ENCODE peak calls at places on chromosomes 11 and 22, in six cellular contexts. One of them, this sample, is unnamed.

GRCh38 chr22:25030636-25031035 is 78.1 kb downstream of the KIAA1671 start:
- DNase-seq in mesenchymal stem cell: no peak
- DNase-seq in IMR-90: no peak
- DNase-seq in fibroblast of lung: no peak
- DNase-seq in GM23248: peak; percentile 20
- DNase-seq in mammary epithelial cell: no peak
- DNase-seq in this sample: no peak

GRCh38 chr22:47270463-47271135 is 508.1 kb downstream of the TBC1D22A start:
- DNase-seq in IMR-90: no peak
- DNase-seq in mesenchymal stem cell: no peak
- DNase-seq in GM23248: no peak
- DNase-seq in fibroblast of lung: no peak
- DNase-seq in mammary epithelial cell: no peak
- DNase-seq in this sample: no peak

GRCh38 chr22:47119181-47119580 is 356.7 kb downstream of the TBC1D22A start:
- DNase-seq in IMR-90: no peak
- DNase-seq in fibroblast of lung: no peak
- DNase-seq in GM23248: no peak
- DNase-seq in mammary epithelial cell: no peak
- DNase-seq in mesenchymal stem cell: no peak
- DNase-seq in this sample: no peak

GRCh38 chr22:43088616-43088978 is 594 bp downstream of the TTLL1 start:
- DNase-seq in mammary epithelial cell: no peak
- DNase-seq in fibroblast of lung: no peak
- DNase-seq in GM23248: peak; percentile 42
- DNase-seq in IMR-90: no peak
- DNase-seq in mesenchymal stem cell: no peak
- DNase-seq in this sample: no peak

GRCh38 chr22:50218153-50218995 is 17.6 kb downstream of the SELENOO start:
- DNase-seq in fibroblast of lung: no peak
- DNase-seq in mammary epithelial cell: no peak
- DNase-seq in mesenchymal stem cell: no peak
- DNase-seq in GM23248: no peak
- DNase-seq in IMR-90: no peak
- DNase-seq in this sample: no peak

GRCh38 chr11:7077101-7077500 is 11.7 kb upstream of the RBMXL2 start:
- DNase-seq in IMR-90: no peak
- DNase-seq in mammary epithelial cell: no peak
- DNase-seq in fibroblast of lung: no peak
- DNase-seq in GM23248: peak; percentile 26
- DNase-seq in mesenchymal stem cell: no peak
- DNase-seq in this sample: peak; percentile 74

GRCh38 chr22:49306632-49306975 is 521.1 kb downstream of the BRD1 start:
- DNase-seq in GM23248: no peak
- DNase-seq in IMR-90: no peak
- DNase-seq in mesenchymal stem cell: no peak
- DNase-seq in mammary epithelial cell: no peak
- DNase-seq in fibroblast of lung: no peak
- DNase-seq in this sample: no peak

GRCh38 chr22:19853879-19854777 is 546 bp downstream of the GNB1L start:
- DNase-seq in fibroblast of lung: peak; percentile 18
- DNase-seq in mesenchymal stem cell: no peak
- DNase-seq in GM23248: peak; percentile 31
- DNase-seq in IMR-90: no peak
- DNase-seq in mammary epithelial cell: no peak
- DNase-seq in this sample: no peak

GRCh38 chr11:84847842-84848241 is 779.3 kb downstream of the DLG2 start:
- DNase-seq in fibroblast of lung: no peak
- DNase-seq in mesenchymal stem cell: no peak
- DNase-seq in GM23248: no peak
- DNase-seq in mammary epithelial cell: no peak
- DNase-seq in IMR-90: no peak
- DNase-seq in this sample: no peak

GRCh38 chr22:30605449-30606110 is 1.4 kb upstream of the TCN2 start:
- DNase-seq in IMR-90: peak; percentile 25
- DNase-seq in fibroblast of lung: peak; percentile 57
- DNase-seq in GM23248: peak; percentile 68
- DNase-seq in mesenchymal stem cell: peak; percentile 49
- DNase-seq in mammary epithelial cell: peak; percentile 11
- DNase-seq in this sample: peak; percentile 47

GRCh38 chr11:128207861-128208321 is 379.5 kb downstream of the ETS1 start:
- DNase-seq in GM23248: peak; percentile 85
- DNase-seq in mammary epithelial cell: peak; percentile 98
- DNase-seq in mesenchymal stem cell: peak; percentile 80
- DNase-seq in IMR-90: peak; percentile 91
- DNase-seq in fibroblast of lung: peak; percentile 98
- DNase-seq in this sample: no peak

GRCh38 chr11:47854667-47855066 is 6.5 kb upstream of the NUP160 start:
- DNase-seq in GM23248: no peak
- DNase-seq in mammary epithelial cell: no peak
- DNase-seq in IMR-90: no peak
- DNase-seq in fibroblast of lung: no peak
- DNase-seq in mesenchymal stem cell: no peak
- DNase-seq in this sample: no peak

GRCh38 chr11:47860526-47860925 is 12.4 kb upstream of the NUP160 start:
- DNase-seq in mammary epithelial cell: no peak
- DNase-seq in fibroblast of lung: no peak
- DNase-seq in GM23248: no peak
- DNase-seq in mesenchymal stem cell: no peak
- DNase-seq in IMR-90: no peak
- DNase-seq in this sample: no peak

GRCh38 chr11:47856186-47856585 is 8.0 kb upstream of the NUP160 start:
- DNase-seq in fibroblast of lung: no peak
- DNase-seq in mammary epithelial cell: no peak
- DNase-seq in mesenchymal stem cell: no peak
- DNase-seq in GM23248: no peak
- DNase-seq in IMR-90: peak; percentile 58
- DNase-seq in this sample: no peak

GRCh38 chr11:47858169-47858543 is 10.0 kb upstream of the NUP160 start:
- DNase-seq in GM23248: peak; percentile 96
- DNase-seq in mammary epithelial cell: peak; percentile 60
- DNase-seq in mesenchymal stem cell: peak; percentile 69
- DNase-seq in fibroblast of lung: peak; percentile 83
- DNase-seq in IMR-90: peak; percentile 72
- DNase-seq in this sample: no peak

GRCh38 chr11:47857485-47858168 is 9.5 kb upstream of the NUP160 start:
- DNase-seq in GM23248: no peak
- DNase-seq in fibroblast of lung: no peak
- DNase-seq in mesenchymal stem cell: no peak
- DNase-seq in IMR-90: no peak
- DNase-seq in mammary epithelial cell: no peak
- DNase-seq in this sample: no peak
- H3K27ac ChIP-seq in GM23248: peak overlapping the region; percentile 76
- H3K27ac ChIP-seq in fibroblast of lung: no peak overlapping the region
- H3K27ac ChIP-seq in mesenchymal stem cell: no peak overlapping the region
- H3K27ac ChIP-seq in IMR-90: no peak overlapping the region
- H3K27ac ChIP-seq in mammary epithelial cell: no peak overlapping the region
- H3K27ac ChIP-seq in this sample: no peak overlapping the region

DNA sequence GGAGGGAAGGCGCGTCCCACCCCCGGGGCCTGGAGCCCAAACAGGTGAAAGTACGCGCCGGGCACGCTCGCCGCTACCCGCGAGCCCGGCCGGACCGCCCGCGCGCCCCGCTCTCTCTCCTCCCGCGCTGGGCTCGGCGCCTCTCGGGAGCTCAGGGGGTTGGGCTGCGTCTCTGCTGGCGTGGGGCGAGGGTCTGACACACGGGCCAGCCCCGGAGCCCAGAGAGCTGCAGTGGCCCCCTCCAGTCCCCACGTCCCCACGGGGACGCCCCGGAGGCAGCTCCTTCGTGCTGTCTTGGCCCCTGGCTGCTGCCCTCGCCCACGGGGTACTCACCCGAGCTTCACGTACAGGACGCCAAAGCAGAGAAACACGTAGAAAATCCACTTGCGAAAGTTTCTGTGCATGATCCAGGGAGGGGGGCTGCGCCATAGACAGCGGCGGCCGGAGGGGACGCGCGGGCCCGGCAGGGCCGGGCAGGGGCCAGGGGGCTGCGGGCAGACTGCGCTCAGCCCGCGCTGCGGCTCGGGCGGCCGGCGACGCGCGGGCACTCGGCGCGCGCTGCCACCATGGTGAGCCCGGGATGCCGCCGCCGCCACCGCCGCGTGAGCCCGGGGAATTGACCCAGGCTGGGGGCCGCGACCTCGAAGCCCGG is 485 bp downstream of the WNT7B start:
- DNase-seq in mesenchymal stem cell: peak; percentile 24
- DNase-seq in GM23248: peak; percentile 30
- DNase-seq in IMR-90: no peak
- DNase-seq in fibroblast of lung: no peak
- DNase-seq in mammary epithelial cell: peak; percentile 33
- DNase-seq in this sample: peak; percentile 44
- H3K4me3 ChIP-seq in mesenchymal stem cell: no peak overlapping the region
- H3K4me3 ChIP-seq in GM23248: peak overlapping the region; percentile 45
- H3K4me3 ChIP-seq in IMR-90: peak overlapping the region; percentile 21
- H3K4me3 ChIP-seq in fibroblast of lung: no peak overlapping the region
- H3K4me3 ChIP-seq in mammary epithelial cell: peak overlapping the region; percentile 36
- H3K4me3 ChIP-seq in this sample: peak overlapping the region; percentile 55

GRCh38 chr22:37745548-37746365 is 48.9 kb downstream of the TRIOBP start:
- DNase-seq in IMR-90: peak; percentile 84
- DNase-seq in mesenchymal stem cell: peak; percentile 90
- DNase-seq in GM23248: peak; percentile 95
- DNase-seq in mammary epithelial cell: peak; percentile 85
- DNase-seq in fibroblast of lung: peak; percentile 84
- DNase-seq in this sample: peak; percentile 97

GRCh38 chr22:37742374-37743092 is 45.7 kb downstream of the TRIOBP start:
- DNase-seq in GM23248: peak; percentile 94
- DNase-seq in IMR-90: peak; percentile 91
- DNase-seq in mammary epithelial cell: peak; percentile 95
- DNase-seq in fibroblast of lung: peak; percentile 87
- DNase-seq in mesenchymal stem cell: peak; percentile 94
- DNase-seq in this sample: no peak

GRCh38 chr22:37747090-37747714 is 50.4 kb downstream of the TRIOBP start:
- DNase-seq in mesenchymal stem cell: peak; percentile 76
- DNase-seq in fibroblast of lung: peak; percentile 50
- DNase-seq in IMR-90: peak; percentile 66
- DNase-seq in mammary epithelial cell: peak; percentile 56
- DNase-seq in GM23248: peak; percentile 70
- DNase-seq in this sample: peak; percentile 31

GRCh38 chr22:37746366-37747089 is 49.7 kb downstream of the TRIOBP start:
- DNase-seq in GM23248: peak; percentile 64
- DNase-seq in fibroblast of lung: no peak
- DNase-seq in IMR-90: no peak
- DNase-seq in mammary epithelial cell: peak; percentile 16
- DNase-seq in mesenchymal stem cell: no peak
- DNase-seq in this sample: peak; percentile 36

DNA sequence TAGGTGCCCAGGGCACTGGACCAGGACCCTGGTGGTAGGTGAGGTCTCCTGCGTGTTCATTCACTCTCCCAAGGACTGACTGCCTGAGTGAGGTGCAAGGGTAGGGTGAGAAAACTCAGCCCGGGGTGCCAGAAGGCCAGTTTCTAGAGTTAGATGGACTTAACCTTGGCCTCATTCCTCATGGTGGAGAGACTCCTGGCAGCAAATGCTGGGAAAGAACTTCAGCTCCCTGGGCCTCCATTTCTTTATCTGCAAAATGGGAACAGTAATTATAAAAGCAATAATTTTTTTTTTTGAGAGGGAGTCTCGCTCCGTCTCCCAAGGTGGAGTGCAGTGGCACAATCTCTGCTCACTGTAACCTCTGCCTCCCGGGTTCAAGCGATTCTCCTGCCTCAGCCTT is 47.7 kb downstream of the TRIOBP start:
- DNase-seq in GM23248: no peak
- DNase-seq in IMR-90: no peak
- DNase-seq in mesenchymal stem cell: no peak
- DNase-seq in mammary epithelial cell: no peak
- DNase-seq in fibroblast of lung: no peak
- DNase-seq in this sample: no peak
- H3K9ac ChIP-seq in GM23248: no peak overlapping the region
- H3K9ac ChIP-seq in IMR-90: no peak overlapping the region
- H3K9ac ChIP-seq in mesenchymal stem cell: peak overlapping the region; percentile 92
- H3K9ac ChIP-seq in mammary epithelial cell: no peak overlapping the region
- H3K9ac ChIP-seq in fibroblast of lung: no peak overlapping the region
- H3K9ac ChIP-seq in this sample: no peak overlapping the region

GRCh38 chr11:61068581-61068980 is 33.7 kb upstream of the CD5 start:
- DNase-seq in mesenchymal stem cell: no peak
- DNase-seq in mammary epithelial cell: no peak
- DNase-seq in fibroblast of lung: no peak
- DNase-seq in GM23248: no peak
- DNase-seq in IMR-90: no peak
- DNase-seq in this sample: no peak
- H3K27ac ChIP-seq in mesenchymal stem cell: no peak overlapping the region
- H3K27ac ChIP-seq in mammary epithelial cell: no peak overlapping the region
- H3K27ac ChIP-seq in fibroblast of lung: no peak overlapping the region
- H3K27ac ChIP-seq in GM23248: no peak overlapping the region
- H3K27ac ChIP-seq in IMR-90: no peak overlapping the region
- H3K27ac ChIP-seq in this sample: no peak overlapping the region

GRCh38 chr11:65355776-65356393 is 1.3 kb downstream of the TIGD3 start:
- DNase-seq in mammary epithelial cell: peak; percentile 14
- DNase-seq in GM23248: peak; percentile 82
- DNase-seq in mesenchymal stem cell: peak; percentile 50
- DNase-seq in fibroblast of lung: peak; percentile 31
- DNase-seq in IMR-90: peak; percentile 33
- DNase-seq in this sample: peak; percentile 56
- H3K4me3 ChIP-seq in mammary epithelial cell: peak overlapping the region; percentile 2
- H3K4me3 ChIP-seq in GM23248: peak overlapping the region; percentile 69
- H3K4me3 ChIP-seq in mesenchymal stem cell: peak overlapping the region; percentile 77
- H3K4me3 ChIP-seq in fibroblast of lung: peak overlapping the region; percentile 44
- H3K4me3 ChIP-seq in IMR-90: peak overlapping the region; percentile 17
- H3K4me3 ChIP-seq in this sample: peak overlapping the region; percentile 70